ENCODE peak calls at places on chromosomes 3 and 15, in ten cellular contexts. K, Q, V, L, F, W, R, X, I and B are unnamed samples.

GRCh38 chr3:138227650-138228049 is 40.5 kb downstream of the ARMC8 start:
- DNase-seq in Q (no peak), K (no peak), R (no peak), L (no peak), F (no peak), I (no peak), V (no peak), X (no peak), W (peak), B (no peak)

GRCh38 chr3:28347374-28348285 is 891 bp upstream of the ZCWPW2 start:
- DNase-seq in R (no peak), K (no peak), X (no peak), V (no peak), I (no peak), Q (peak), L (no peak), F (no peak), W (no peak), B (no peak)

GRCh38 chr15:42364529-42364928 is 5.2 kb downstream of the CAPN3 start:
- DNase-seq in F (no peak), V (no peak), X (peak), W (no peak), I (no peak), R (no peak), Q (no peak), K (peak), L (no peak), B (no peak)

GRCh38 chr3:113231391-113231790 is 20.0 kb downstream of the BOC start:
- DNase-seq in F (no peak), R (no peak), K (no peak), V (no peak), I (no peak), X (no peak), L (no peak), W (no peak), Q (no peak), B (no peak)

GRCh38 chr3:175065492-175065891 is 206.4 kb downstream of the NAALADL2 start:
- DNase-seq in Q (no peak), W (no peak), K (no peak), L (no peak), R (peak), X (no peak), I (no peak), V (no peak), F (no peak), B (no peak)

GRCh38 chr3:150461399-150461798 is 53.3 kb downstream of the TSC22D2 start:
- DNase-seq in X (no peak), V (no peak), Q (no peak), F (no peak), K (no peak), I (no peak), W (no peak), L (no peak), R (no peak), B (no peak)

GRCh38 chr3:42652611-42653302 is 740 bp upstream of the ZBTB47 start:
- DNase-seq in V (no peak), I (peak), K (no peak), F (peak), R (no peak), Q (no peak), L (no peak), X (peak), W (peak), B (peak)

GRCh38 chr3:59862686-59863085 is 812.9 kb upstream of the CFAP20DC start:
- DNase-seq in K (no peak), R (no peak), X (no peak), I (no peak), F (no peak), L (no peak), V (no peak), W (no peak), Q (no peak), B (no peak)